ENCODE peak calls at places on chromosomes 12 and 14, in four cellular contexts. H is lower lobe of right lung, C is fibroblast of lung, B is fibroblast of villous mesenchyme. J is an unnamed sample.

GRCh38 chr14:28676481-28676880 is 90.1 kb upstream of the FOXG1 start:
- DNase-seq in H (no peak), C (peak; percentile 34), B (no peak), J (peak; percentile 62)

GRCh38 chr12:4807116-4807783 is 87.0 kb downstream of the GALNT8 start:
- DNase-seq in H (no peak), C (no peak), B (no peak), J (no peak)

GRCh38 chr12:120468846-120469449 is 600 bp downstream of the SRSF9 start:
- DNase-seq in H (peak; percentile 57), C (no peak), B (peak; percentile 33), J (no peak)

GRCh38 chr12:64323476-64324225 is 66.9 kb downstream of the C12orf56 start:
- DNase-seq in H (no peak), C (no peak), B (peak; percentile 14), J (peak; percentile 60)

GRCh38 chr12:124295431-124296058 is 652 bp downstream of the RFLNA start:
- DNase-seq in H (peak; percentile 37), C (no peak), B (no peak), J (no peak)

GRCh38 chr14:75113932-75114539 is 12.8 kb downstream of the NEK9 start:
- DNase-seq in H (no peak), C (no peak), B (no peak), J (no peak)

GRCh38 chr14:67579636-67580035 is 20.4 kb downstream of the PIGH start:
- DNase-seq in H (no peak), C (no peak), B (no peak), J (no peak)

GRCh38 chr12:103679771-103680170 is 92.7 kb downstream of the STAB2 start:
- DNase-seq in H (no peak), C (no peak), B (no peak), J (no peak)

GRCh38 chr12:5565933-5566632 is 134.2 kb downstream of the NTF3 start:
- DNase-seq in H (no peak), C (peak; percentile 13), B (no peak), J (no peak)

GRCh38 chr12:38930994-38931393 is 25.6 kb upstream of the CPNE8 start:
- DNase-seq in H (no peak), C (no peak), B (no peak), J (no peak)

GRCh38 chr14:105739331-105740102 is 213.1 kb downstream of the TMEM121 start:
- DNase-seq in H (no peak), C (no peak), B (no peak), J (no peak)

GRCh38 chr12:75345531-75345930 is 11.1 kb downstream of the GLIPR1L1 start:
- DNase-seq in H (no peak), C (no peak), B (no peak), J (no peak)

GRCh38 chr12:111084172-111084571 is 163.8 kb upstream of the MYL2 start:
- DNase-seq in H (no peak), C (no peak), B (no peak), J (no peak)

GRCh38 chr14:55309761-55310365 is 38.6 kb downstream of the FBXO34 start:
- DNase-seq in H (no peak), C (no peak), B (no peak), J (no peak)

GRCh38 chr12:68317047-68317667 is 15.0 kb downstream of the MDM1 start:
- DNase-seq in H (no peak), C (peak; percentile 80), B (peak; percentile 72), J (no peak)

GRCh38 chr14:102686176-102686801 is 91.0 kb upstream of the TRAF3 start:
- DNase-seq in H (no peak), C (no peak), B (no peak), J (no peak)

GRCh38 chr14:97299661-97300060 is 502.5 kb downstream of the VRK1 start:
- DNase-seq in H (no peak), C (no peak), B (no peak), J (no peak)

GRCh38 chr14:100115726-100116125 is 43.7 kb downstream of the DEGS2 start:
- DNase-seq in H (no peak), C (no peak), B (no peak), J (no peak)

GRCh38 chr12:62191747-62192485 is 68.3 kb upstream of the USP15 start:
- DNase-seq in H (peak; percentile 49), C (peak; percentile 43), B (no peak), J (peak; percentile 12)

GRCh38 chr12:95118788-95119179 is 45.4 kb upstream of the NR2C1 start:
- DNase-seq in H (peak; percentile 55), C (no peak), B (no peak), J (no peak)

GRCh38 chr14:24456980-24457379 is 14.4 kb upstream of the SDR39U1 start:
- DNase-seq in H (no peak), C (no peak), B (no peak), J (no peak)

GRCh38 chr12:116958402-116959197 is 47.9 kb downstream of the FBXW8 start:
- DNase-seq in H (no peak), C (peak; percentile 62), B (no peak), J (no peak)

GRCh38 chr12:32501835-32502333 is 102.5 kb downstream of the FGD4 start:
- DNase-seq in H (no peak), C (peak; percentile 91), B (peak; percentile 87), J (peak; percentile 99)

GRCh38 chr12:32505067-32505466 is 105.7 kb downstream of the FGD4 start:
- DNase-seq in H (no peak), C (peak; percentile 85), B (no peak), J (no peak)

GRCh38 chr12:32504626-32505025 is 105.3 kb downstream of the FGD4 start:
- DNase-seq in H (no peak), C (peak; percentile 12), B (no peak), J (peak; percentile 71)

GRCh38 chr12:32505546-32505945 is 106.2 kb downstream of the FGD4 start:
- DNase-seq in H (no peak), C (no peak), B (no peak), J (no peak)

GRCh38 chr12:32502693-32503510 is 103.5 kb downstream of the FGD4 start:
- DNase-seq in H (no peak), C (peak; percentile 95), B (peak; percentile 83), J (peak; percentile 42)
- H3K4me3 ChIP-seq in H (peak overlapping the region; percentile 27), C (no peak overlapping the region), B (no peak overlapping the region), J (peak overlapping the region; percentile 60)

GRCh38 chr12:49014547-49014946 is 4.0 kb downstream of the PRKAG1 start:
- DNase-seq in H (no peak), C (peak; percentile 49), B (peak; percentile 46), J (no peak)
- TF ChIP-seq CTCF in H (no peak), C (peak; percentile 36), B (peak; percentile 44), J (peak; percentile 23)

GRCh38 chr12:25960176-25960575 is 1.7 kb downstream of the RASSF8 start:
- DNase-seq in H (no peak), C (peak; percentile 50), B (peak; percentile 31), J (no peak)

GRCh38 chr12:25957898-25958253 is 606 bp upstream of the RASSF8 start:
- DNase-seq in H (no peak), C (peak; percentile 75), B (peak; percentile 70), J (no peak)

GRCh38 chr12:25958254-25959068 is at the start of gene RASSF8:
- DNase-seq in H (peak; percentile 79), C (peak; percentile 73), B (peak; percentile 72), J (no peak)

GRCh38 chr12:25960926-25961325 is 2.4 kb downstream of the RASSF8 start:
- DNase-seq in H (no peak), C (peak; percentile 47), B (peak; percentile 76), J (no peak)

GRCh38 chr12:25959069-25959961 is 833 bp downstream of the RASSF8 start:
- DNase-seq in H (peak; percentile 64), C (peak; percentile 88), B (peak; percentile 89), J (no peak)
- H3K4me3 ChIP-seq in H (peak overlapping the region; percentile 76), C (peak overlapping the region; percentile 88), B (peak overlapping the region; percentile 90), J (peak overlapping the region; percentile 71)

GRCh38 chr12:12506541-12506940 is 56.1 kb downstream of the DUSP16 start:
- DNase-seq in H (no peak), C (peak; percentile 61), B (peak; percentile 95), J (no peak)
- TF ChIP-seq CTCF in H (no peak), C (no peak), B (no peak), J (no peak)

DNA sequence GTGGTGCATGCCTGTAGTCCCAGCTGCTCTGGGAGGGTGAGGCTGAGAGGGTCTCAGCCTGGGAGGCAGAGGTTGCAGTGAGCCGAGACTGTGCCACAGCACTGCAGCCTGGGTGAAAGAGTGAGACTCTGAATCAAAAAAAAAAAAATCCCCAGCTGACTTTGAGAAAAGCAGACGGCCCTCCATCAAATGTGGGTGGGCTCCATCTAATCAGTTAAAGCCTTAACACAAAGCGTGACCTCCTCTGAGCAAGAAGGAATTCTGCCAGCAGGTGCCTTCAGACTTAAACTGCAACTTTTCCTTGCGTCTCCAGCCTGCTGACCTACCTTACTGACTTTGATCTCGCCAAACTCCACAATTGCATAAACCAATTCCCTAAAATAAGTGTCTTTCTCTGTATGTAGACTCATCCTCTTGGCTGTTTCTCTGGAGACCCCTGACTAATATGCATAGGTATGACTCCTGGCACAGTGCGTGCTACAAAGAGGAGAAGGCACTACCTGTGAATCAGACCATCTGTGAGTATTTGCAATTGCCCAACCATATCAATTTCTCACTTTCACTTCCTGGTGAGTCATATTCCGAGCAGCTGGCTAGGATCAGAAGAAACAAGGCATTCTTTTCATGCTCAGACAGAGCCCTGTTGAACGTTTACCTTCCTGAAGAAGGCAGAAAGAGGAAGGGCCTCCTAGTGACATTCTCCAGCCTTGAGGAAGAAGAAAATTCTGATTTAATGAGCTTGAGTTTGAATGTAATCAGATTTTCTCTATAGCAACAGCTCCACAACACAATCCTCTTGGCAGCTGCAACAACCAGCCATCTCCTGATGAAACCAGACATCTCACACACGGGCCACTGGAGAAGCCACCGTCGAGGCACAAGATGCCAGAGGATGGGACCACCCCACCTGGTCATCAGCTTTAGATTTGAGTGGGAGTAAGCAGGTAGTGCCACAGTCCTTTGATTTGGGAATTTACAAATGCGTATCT is 54.3 kb downstream of the CLMN start:
- DNase-seq in H (no peak), C (peak; percentile 76), B (peak; percentile 86), J (peak; percentile 98)
- H3K4me3 ChIP-seq in H (no peak overlapping the region), C (no peak overlapping the region), B (no peak overlapping the region), J (peak overlapping the region; percentile 14)

GRCh38 chr14:34982421-34983147 is at the start of gene SRP54:
- DNase-seq in H (peak; percentile 99), C (peak; percentile 98), B (peak; percentile 99), J (peak; percentile 89)
- TF ChIP-seq CTCF in H (no peak), C (no peak), B (peak; percentile 34), J (peak; percentile 33)

DNA sequence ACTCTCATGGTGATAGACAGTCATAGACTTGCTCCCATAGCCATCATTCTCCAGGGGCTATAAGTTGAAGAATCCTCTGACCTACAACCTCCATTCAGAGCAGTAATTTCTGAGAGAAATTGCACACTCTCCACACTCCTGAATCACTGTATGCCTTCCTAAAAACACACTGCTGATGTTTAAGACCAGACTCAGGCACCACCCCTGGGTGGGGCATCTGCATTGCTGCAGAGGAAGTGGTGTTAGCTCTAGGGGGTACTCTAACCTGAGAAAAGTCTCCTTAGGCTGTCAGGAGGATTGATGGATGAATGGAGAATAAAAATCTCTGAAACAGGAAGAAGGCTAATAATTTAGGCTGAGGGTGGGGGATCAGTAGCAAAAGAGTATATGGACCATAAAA is 436.1 kb downstream of the DAD1 start:
- DNase-seq in H (no peak), C (no peak), B (no peak), J (no peak)
- H3K4me3 ChIP-seq in H (no peak overlapping the region), C (no peak overlapping the region), B (no peak overlapping the region), J (no peak overlapping the region)

GRCh38 chr14:57189070-57189469 is 79.6 kb downstream of the EXOC5 start:
- DNase-seq in H (no peak), C (peak; percentile 40), B (peak; percentile 25), J (peak; percentile 91)
- TF ChIP-seq CTCF in H (no peak), C (peak; percentile 18), B (peak; percentile 30), J (peak; percentile 66)

GRCh38 chr12:56126732-56127239 is 1.3 kb upstream of the ESYT1 start:
- DNase-seq in H (no peak), C (no peak), B (peak; percentile 36), J (no peak)
- H3K4me3 ChIP-seq in H (peak overlapping the region; percentile 89), C (no peak overlapping the region), B (peak overlapping the region; percentile 57), J (no peak overlapping the region)

GRCh38 chr12:56084958-56085543 is 5.1 kb downstream of the ERBB3 start:
- DNase-seq in H (no peak), C (no peak), B (peak; percentile 16), J (no peak)
- TF ChIP-seq CTCF in H (peak; percentile 31), C (peak; percentile 13), B (peak; percentile 63), J (peak; percentile 60)

J was measured in retinal pigment epithelial cell.